ENCODE peak calls at places on chromosomes 4 and X, in five cellular contexts. K, L, A, Y and D are unnamed samples.

GRCh38 chr4:158610790-158611189 is 60.9 kb downstream of the C4orf46 start:
- DNase-seq in A (no peak), K (no peak), L (no peak), Y (no peak), D (no peak)

GRCh38 chr4:78293841-78294301 is 236.7 kb downstream of the FRAS1 start:
- DNase-seq in Y (no peak), A (no peak), K (peak; percentile 89), L (no peak), D (peak; percentile 92)

GRCh38 chr4:114017120-114017917 is 37.9 kb upstream of the ARSJ start:
- DNase-seq in K (no peak), Y (no peak), L (no peak), A (no peak), D (no peak)

GRCh38 chrX:148874621-148875020 is 374.2 kb downstream of the AFF2 start:
- DNase-seq in A (no peak), K (peak; percentile 69), Y (no peak), L (no peak), D (no peak)

GRCh38 chr4:39285853-39286252 is 80.3 kb downstream of the RFC1 start:
- DNase-seq in L (no peak), K (no peak), A (no peak), Y (no peak), D (no peak)

GRCh38 chrX:129997081-129997480 is 14.6 kb downstream of the BCORL1 start:
- DNase-seq in Y (no peak), K (no peak), L (no peak), A (no peak), D (no peak)

GRCh38 chr4:163331629-163332360 is 601 bp downstream of the NPY1R start:
- DNase-seq in Y (no peak), L (no peak), K (peak; percentile 41), A (peak; percentile 22), D (no peak)

GRCh38 chr4:53705972-53706371 is 114.7 kb upstream of the LNX1 start:
- DNase-seq in K (no peak), L (no peak), Y (no peak), A (no peak), D (no peak)

GRCh38 chr4:175330236-175330635 is 412.1 kb downstream of the ADAM29 start:
- DNase-seq in A (no peak), K (peak; percentile 33), L (no peak), Y (no peak), D (no peak)

GRCh38 chr4:89640620-89641366 is 196.2 kb downstream of the SNCA start:
- DNase-seq in L (peak; percentile 74), K (peak; percentile 82), Y (no peak), A (peak; percentile 19), D (no peak)

GRCh38 chrX:2584216-2584615 is 83.4 kb upstream of the DHRSX start:
- DNase-seq in Y (no peak), L (no peak), K (no peak), A (no peak), D (no peak)

GRCh38 chr4:102778720-102779119 is 18.0 kb upstream of the MANBA start:
- DNase-seq in Y (no peak), K (no peak), L (no peak), A (no peak), D (no peak)

GRCh38 chr4:140353836-140354235 is 19.6 kb upstream of the SCOC start:
- DNase-seq in A (no peak), Y (no peak), L (no peak), K (no peak), D (peak; percentile 15)

GRCh38 chr4:167210166-167210565 is 24.1 kb downstream of the SPOCK3 start:
- DNase-seq in A (no peak), Y (no peak), L (no peak), K (no peak), D (no peak)

GRCh38 chr4:52870225-52870624 is 8.1 kb downstream of the RASL11B start:
- DNase-seq in K (no peak), L (no peak), A (no peak), Y (no peak), D (no peak)

GRCh38 chr4:3324093-3324815 is 31.4 kb downstream of the RGS12 start:
- DNase-seq in Y (no peak), K (no peak), L (peak; percentile 55), A (no peak), D (no peak)

GRCh38 chr4:6749340-6750171 is 33.0 kb upstream of the KIAA0232 start:
- DNase-seq in A (peak; percentile 40), L (no peak), Y (no peak), K (peak; percentile 81), D (peak; percentile 73)

GRCh38 chr4:142150483-142150882 is 514.1 kb downstream of the IL15 start:
- DNase-seq in Y (no peak), K (no peak), A (no peak), L (no peak), D (no peak)

GRCh38 chrX:103536071-103536470 is 16.8 kb upstream of the RAB40A start:
- DNase-seq in L (no peak), Y (no peak), K (no peak), A (no peak), D (no peak)

GRCh38 chrX:151082077-151082948 is 94.1 kb upstream of the GPR50 start:
- DNase-seq in A (peak; percentile 53), Y (peak; percentile 24), K (peak; percentile 82), L (no peak), D (peak; percentile 31)

GRCh38 chrX:42442745-42443144 is 335.2 kb downstream of the PPP1R2C start:
- DNase-seq in Y (no peak), A (no peak), L (no peak), K (no peak), D (no peak)

GRCh38 chr4:180150818-180151217 is 2092.4 kb upstream of the TENM3 start:
- DNase-seq in L (no peak), A (no peak), Y (no peak), K (peak; percentile 2), D (no peak)

GRCh38 chr4:109389367-109390118 is 44.1 kb upstream of the SEC24B start:
- DNase-seq in K (no peak), Y (no peak), A (no peak), L (no peak), D (no peak)

GRCh38 chrX:9710332-9710731 is 55.3 kb downstream of the GPR143 start:
- DNase-seq in A (no peak), K (no peak), L (no peak), Y (no peak), D (no peak)

GRCh38 chrX:119343856-119344255 is 55.3 kb upstream of the SLC25A43 start:
- DNase-seq in Y (no peak), K (peak; percentile 4), A (no peak), L (no peak), D (no peak)

GRCh38 chrX:47030339-47030738 is 47.9 kb upstream of the RGN start:
- DNase-seq in L (peak; percentile 22), K (peak; percentile 58), A (no peak), Y (no peak), D (peak; percentile 23)

GRCh38 chr4:37769590-37769989 is 56.9 kb upstream of the PGM2 start:
- DNase-seq in L (no peak), A (no peak), K (no peak), Y (no peak), D (no peak)

DNA sequence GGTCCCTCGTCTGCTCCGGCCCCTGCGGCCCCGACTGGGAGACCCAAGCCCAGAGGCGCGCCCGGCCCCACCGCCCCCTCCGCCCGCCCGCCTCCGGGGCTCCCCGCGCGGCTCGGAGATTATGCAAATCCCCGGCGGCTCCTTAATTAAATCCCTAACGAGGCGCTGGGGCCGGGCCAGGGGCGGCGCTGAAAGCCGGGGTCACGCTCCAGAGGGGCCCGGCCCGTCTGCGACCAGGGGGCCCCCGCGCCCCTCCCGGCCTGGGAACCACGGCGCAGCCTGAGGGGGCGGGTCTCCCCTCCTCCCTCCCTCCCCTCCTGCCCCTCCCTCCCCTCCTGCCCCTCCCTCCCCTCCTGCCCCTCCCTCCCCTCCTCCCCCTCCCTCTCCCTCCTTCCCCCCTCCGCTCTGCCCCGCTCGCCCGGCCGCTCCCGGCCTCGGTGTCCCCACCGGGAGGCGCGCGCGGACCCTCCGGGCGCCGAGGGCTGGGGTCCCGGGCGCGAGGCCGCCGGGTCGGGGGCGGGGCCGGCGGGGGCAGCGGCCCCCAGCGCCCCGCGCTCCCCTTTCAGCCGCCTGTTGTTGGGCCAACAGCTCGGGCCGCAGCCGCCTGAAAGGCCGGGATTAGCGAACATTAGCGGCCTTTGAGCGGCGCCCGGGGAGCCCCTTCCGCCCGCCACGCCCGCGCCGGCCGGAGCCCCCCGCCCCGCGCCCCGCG is 25.9 kb upstream of the FGFR3 start:
- DNase-seq in A (no peak), K (peak; percentile 29), Y (no peak), L (no peak), D (no peak)
- H3K4me1 ChIP-seq in A (no peaks in the 10 kb centered on the region), K (no peaks in the 10 kb centered on the region), Y (no peaks in the 10 kb centered on the region), L (peaks cover 19% of the 10 kb centered on the region), D (peaks cover 4% of the 10 kb centered on the region)

DNA sequence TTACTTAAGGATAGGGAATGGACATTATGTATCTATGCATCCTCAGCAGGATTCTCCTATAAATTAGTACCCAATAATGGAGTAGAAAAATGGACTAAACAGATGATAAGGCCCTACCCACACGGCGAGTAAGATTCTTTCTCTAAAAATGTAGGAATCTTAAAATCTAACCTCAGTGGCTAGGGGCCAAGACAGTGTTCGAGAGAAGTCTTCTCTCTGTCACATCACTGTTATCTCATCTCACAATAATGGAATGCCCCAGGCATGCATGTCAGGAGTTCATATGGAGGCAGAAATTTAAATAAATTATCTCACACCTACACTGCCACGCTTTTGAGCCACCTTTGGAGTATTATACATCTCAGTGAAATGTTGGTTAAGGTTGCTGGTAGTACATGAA is 132.9 kb downstream of the LDB2 start:
- DNase-seq in K (no peak), L (no peak), A (no peak), Y (no peak), D (no peak)
- H3K27ac ChIP-seq in K (no peak overlapping the region), L (no peak overlapping the region), A (no peak overlapping the region), Y (no peak overlapping the region), D (no peak overlapping the region)

DNA sequence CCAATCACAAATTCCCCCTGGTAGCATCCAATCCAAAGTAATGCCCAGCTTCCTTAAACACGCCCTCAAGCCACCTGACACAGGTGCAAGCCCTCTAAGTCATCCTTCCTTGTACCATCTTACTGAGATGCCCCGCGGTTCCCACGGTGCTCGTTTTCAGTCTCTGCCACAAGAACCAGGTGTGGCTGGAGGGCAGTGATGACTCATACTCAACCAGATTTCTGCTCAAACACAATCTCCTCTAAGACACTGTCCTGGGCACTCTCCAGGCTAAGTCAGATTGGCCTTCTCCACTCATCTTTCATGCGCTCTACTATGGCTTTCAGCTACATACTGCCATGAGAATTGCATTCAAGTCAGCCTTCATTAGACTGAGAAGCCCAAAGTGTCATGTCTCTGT is 3.5 kb downstream of the SH3KBP1 start:
- DNase-seq in L (no peak), A (no peak), Y (peak; percentile 10), K (no peak), D (no peak)
- H3K4me1 ChIP-seq in L (no peaks in the 10 kb centered on the region), A (no peaks in the 10 kb centered on the region), Y (peaks cover 20% of the 10 kb centered on the region), K (peaks cover 17% of the 10 kb centered on the region), D (peaks cover 10% of the 10 kb centered on the region)

GRCh38 chrX:104863466-104863865 is 297.5 kb downstream of the IL1RAPL2 start:
- DNase-seq in Y (no peak), L (no peak), A (no peak), K (no peak), D (no peak)
- H3K27ac ChIP-seq in Y (no peak overlapping the region), L (no peak overlapping the region), A (no peak overlapping the region), K (no peak overlapping the region), D (no peak overlapping the region)

DNA sequence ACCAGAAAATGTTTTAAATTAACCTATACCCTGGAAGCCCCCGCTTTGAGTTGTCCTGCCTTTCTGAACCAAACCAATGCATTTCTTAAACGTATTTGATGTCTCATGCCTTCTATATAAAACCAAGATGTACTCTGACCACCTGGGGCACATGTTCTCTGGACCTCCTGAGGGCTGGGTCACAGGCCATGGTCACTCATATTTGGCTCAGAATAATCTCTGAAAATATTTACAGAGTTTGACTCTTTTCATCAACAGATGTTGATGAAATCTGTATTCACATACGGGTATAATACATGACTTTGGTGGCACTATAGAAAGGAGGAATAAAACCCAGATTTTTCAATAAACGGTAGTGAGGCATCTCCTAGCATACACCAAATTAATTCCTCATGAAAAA is 55.7 kb downstream of the STAP1 start:
- DNase-seq in Y (no peak), L (no peak), A (no peak), K (no peak), D (no peak)
- H3K4me1 ChIP-seq in Y (no peaks in the 10 kb centered on the region), L (no peaks in the 10 kb centered on the region), A (no peaks in the 10 kb centered on the region), K (no peaks in the 10 kb centered on the region), D (no peaks in the 10 kb centered on the region)

GRCh38 chr4:122921300-122921699 is 1.1 kb downstream of the NUDT6 start:
- DNase-seq in A (no peak), K (no peak), Y (no peak), L (no peak), D (no peak)
- H3K27ac ChIP-seq in A (peak overlapping the region; percentile 81), K (peak overlapping the region; percentile 65), Y (peak overlapping the region; percentile 81), L (no peak overlapping the region), D (peak overlapping the region; percentile 59)